ENCODE peak calls at places on chromosomes 13 and 19, in eight cellular contexts. L is stimulated activated effector memory CD8-positive, alpha-beta T cell treated with anti-CD3 and anti-CD28 coated beads, Interleukin-12 subunit alpha, Interleukin-12 subunit beta, amount 100 ng/mL, for 72 hours; Y is activated CD8-positive, alpha-beta memory T cell treated with anti-CD3 and anti-CD28 coated beads, Interleukin-2, amount 10 ng/mL, durations not matched to agents 7 days and 5 days; P is gastroesophageal sphincter; I is CD4-positive, CD25-positive, alpha-beta regulatory T cell; K is heart right ventricle; Z is right cardiac atrium; V is B cell. H is an unnamed sample.

GRCh38 chr13:43077906-43078305 is 54.5 kb downstream of the DNAJC15 start:
- ATAC-seq in V (no peak), Z (no peak), K (peak), P (no peak), I (no peak), L (no peak), Y (no peak), H (no peak)

GRCh38 chr19:38078302-38078930 is 145.6 kb downstream of the DPF1 start:
- ATAC-seq in P (no peak), Y (no peak), Z (no peak), L (no peak), K (no peak), I (no peak), V (no peak), H (no peak)

GRCh38 chr19:45150731-45151725 is 9.8 kb downstream of the NKPD1 start:
- ATAC-seq in K (no peak), P (no peak), V (no peak), I (no peak), Y (no peak), L (no peak), Z (no peak), H (peak)

GRCh38 chr13:110274687-110275086 is 32.3 kb downstream of the COL4A1 start:
- ATAC-seq in V (no peak), L (no peak), K (peak), Y (no peak), I (no peak), Z (peak), P (no peak), H (no peak)

GRCh38 chr19:32363175-32363574 is 17.8 kb downstream of the ZNF507 start:
- ATAC-seq in P (peak), K (no peak), Z (peak), L (no peak), Y (no peak), I (no peak), V (no peak), H (no peak)

GRCh38 chr19:45641274-45642105 is 2.3 kb upstream of the EML2 start:
- ATAC-seq in Y (peak), Z (peak), L (peak), I (peak), K (peak), P (peak), V (peak), H (peak)

GRCh38 chr13:20654156-20654555 is 49.3 kb upstream of the IL17D start:
- ATAC-seq in K (no peak), P (no peak), L (no peak), V (no peak), Z (no peak), I (no peak), Y (no peak), H (no peak)

GRCh38 chr19:41134616-41135015 is 20.4 kb downstream of the CYP2F1 start:
- ATAC-seq in Z (no peak), L (no peak), I (no peak), Y (no peak), P (no peak), K (no peak), V (no peak), H (no peak)

GRCh38 chr19:53078668-53079067 is 24.6 kb downstream of the ZNF160 start:
- ATAC-seq in Z (no peak), P (no peak), Y (no peak), V (no peak), L (no peak), K (peak), I (no peak), H (no peak)

GRCh38 chr13:110921209-110921608 is 6.3 kb upstream of the ANKRD10 start:
- ATAC-seq in V (no peak), P (no peak), I (no peak), Y (no peak), K (no peak), L (no peak), Z (no peak), H (peak)

GRCh38 chr19:32800191-32800590 is 69.4 kb downstream of the SLC7A9 start:
- ATAC-seq in I (no peak), Z (no peak), V (no peak), P (no peak), K (no peak), Y (no peak), L (no peak), H (no peak)

GRCh38 chr13:100100115-100100879 is 11.4 kb downstream of the PCCA start:
- ATAC-seq in P (peak), K (peak), Z (peak), L (no peak), I (no peak), V (no peak), Y (no peak), H (no peak)

GRCh38 chr13:50274181-50274580 is 258.9 kb downstream of the KCNRG start:
- ATAC-seq in I (no peak), P (no peak), L (no peak), Z (no peak), K (no peak), V (no peak), Y (no peak), H (no peak)

GRCh38 chr19:35493971-35494370 is 3.7 kb upstream of the KRTDAP start:
- ATAC-seq in I (no peak), P (no peak), Y (no peak), K (no peak), V (no peak), L (no peak), Z (no peak), H (no peak)

GRCh38 chr13:46831588-46832194 is 34.7 kb upstream of the ESD start:
- ATAC-seq in V (no peak), I (no peak), K (no peak), L (no peak), Y (no peak), Z (no peak), P (peak), H (no peak)

GRCh38 chr19:16051254-16052025 is 24.9 kb upstream of the TPM4 start:
- ATAC-seq in L (peak), I (peak), V (peak), Z (peak), K (peak), Y (peak), P (peak), H (peak)

H was measured in activated T-helper 17 cell treated with anti-CD3 and anti-CD28 coated beads, Interleukin-2, amount 50 U/mL, for 72 hours.